ENCODE peak calls at places on chromosomes 16 and 17, in ten cellular contexts. G is neural progenitor cell, N is lung, T is astrocyte, U is fibroblast of lung, F is endodermal cell, W is mammary epithelial cell, X is testis, A is IMR-90, D is pancreas. V is an unnamed sample. For H3K9me3, the result is how much of the 10 kb centered on the place peaks cover.

GRCh38 chr17:76547183-76547641 is 7.4 kb downstream of the PRCD start:
- DNase-seq in D (peak), G (peak), U (peak), W (no peak), T (no peak), N (peak), A (peak), F (peak), X (peak), V (peak)

GRCh38 chr17:56867948-56868376 is 34.0 kb downstream of the DGKE start:
- DNase-seq in X (no peak), D (no peak), W (peak), G (no peak), A (peak), T (peak), N (no peak), U (no peak), F (no peak), V (no peak)

GRCh38 chr17:15930426-15930825 is 14.5 kb upstream of the ADORA2B start:
- DNase-seq in G (no peak), N (no peak), F (peak), D (no peak), T (no peak), X (no peak), W (no peak), U (no peak), A (no peak), V (no peak)

GRCh38 chr17:81099888-81100287 is 64.9 kb downstream of the BAIAP2 start:
- DNase-seq in N (no peak), U (no peak), F (no peak), D (no peak), W (no peak), X (no peak), T (no peak), G (no peak), A (no peak), V (no peak)

GRCh38 chr16:4350787-4351659 is at the start of gene PAM16:
- DNase-seq in G (peak), W (peak), U (peak), N (peak), X (peak), F (peak), T (peak), D (peak), A (peak), V (peak)

GRCh38 chr17:45414997-45415881 is 17.4 kb downstream of the ARHGAP27 start:
- DNase-seq in A (no peak), N (no peak), F (peak), U (no peak), T (no peak), X (no peak), W (no peak), G (no peak), D (no peak), V (peak)

GRCh38 chr17:36730095-36730808 is 128.9 kb downstream of the MRM1 start:
- DNase-seq in D (peak), T (no peak), U (no peak), W (no peak), X (no peak), G (no peak), A (no peak), F (no peak), N (no peak), V (no peak)

GRCh38 chr17:27456681-27457404 is 595 bp downstream of the KSR1 start:
- DNase-seq in F (peak), G (peak), A (no peak), W (no peak), U (no peak), X (peak), D (peak), T (no peak), N (no peak), V (peak)

GRCh38 chr16:69217433-69217832 is 30.5 kb downstream of the SNTB2 start:
- DNase-seq in N (no peak), W (peak), A (peak), F (no peak), X (no peak), T (peak), D (no peak), G (no peak), U (peak), V (no peak)

GRCh38 chr17:60142872-60143499 is 6.8 kb upstream of the CA4 start:
- DNase-seq in T (peak), W (peak), X (peak), N (peak), U (peak), G (peak), D (peak), F (peak), A (peak), V (peak)

GRCh38 chr17:36761203-36761945 is 160.0 kb downstream of the MRM1 start:
- DNase-seq in N (no peak), X (peak), D (no peak), F (no peak), G (peak), W (no peak), T (peak), A (no peak), U (no peak), V (no peak)

GRCh38 chr16:50234771-50235556 is 31.4 kb upstream of the ADCY7 start:
- DNase-seq in X (no peak), G (no peak), F (no peak), U (no peak), N (no peak), T (peak), A (peak), W (peak), D (no peak), V (no peak)

GRCh38 chr16:25570131-25570530 is 121.6 kb upstream of the HS3ST4 start:
- DNase-seq in F (no peak), W (peak), G (no peak), X (no peak), U (no peak), N (no peak), A (no peak), D (no peak), T (no peak), V (no peak)

GRCh38 chr17:75313941-75314550 is 24.8 kb upstream of the SLC25A19 start:
- DNase-seq in T (no peak), G (no peak), X (no peak), N (no peak), F (no peak), W (no peak), U (no peak), A (peak), D (no peak), V (no peak)

GRCh38 chr17:8466466-8466865 is 30.8 kb downstream of the NDEL1 start:
- DNase-seq in F (no peak), U (peak), A (peak), X (no peak), G (no peak), N (no peak), D (no peak), T (peak), W (no peak), V (no peak)

GRCh38 chr17:45147102-45147580 is 1.1 kb upstream of the HEXIM1 start:
- DNase-seq in G (peak), W (no peak), N (peak), F (no peak), T (peak), U (no peak), A (peak), D (peak), X (no peak), V (no peak)

GRCh38 chr16:83344014-83344413 is 463.8 kb upstream of the HSBP1 start:
- DNase-seq in A (peak), G (no peak), T (peak), X (no peak), F (no peak), D (no peak), U (peak), W (peak), N (no peak), V (no peak)

GRCh38 chr17:78707016-78707415 is 75.1 kb downstream of the CYTH1 start:
- DNase-seq in X (no peak), T (no peak), U (no peak), D (no peak), N (no peak), A (no peak), G (no peak), F (peak), W (peak), V (no peak)

GRCh38 chr16:49050607-49051006 is 231.0 kb downstream of the CBLN1 start:
- DNase-seq in U (no peak), T (no peak), A (no peak), W (no peak), X (peak), F (no peak), D (no peak), N (no peak), G (no peak), V (no peak)

GRCh38 chr17:47852113-47852949 is 1.4 kb upstream of the SP6 start:
- DNase-seq in X (no peak), D (no peak), W (no peak), T (no peak), U (no peak), G (no peak), F (no peak), N (no peak), A (no peak), V (no peak)

GRCh38 chr16:15057755-15058417 is 2.0 kb upstream of the NTAN1 start:
- DNase-seq in W (no peak), T (no peak), D (no peak), X (no peak), N (no peak), A (no peak), G (no peak), U (no peak), F (no peak), V (no peak)

GRCh38 chr16:78060787-78061186 is 38.4 kb downstream of the CLEC3A start:
- DNase-seq in G (no peak), A (no peak), N (no peak), W (no peak), U (no peak), F (no peak), T (no peak), D (no peak), X (no peak), V (no peak)

GRCh38 chr16:35573407-35573806 is 2114.0 kb downstream of the TP53TG3F start:
- DNase-seq in T (no peak), A (no peak), D (no peak), N (no peak), F (no peak), G (no peak), U (no peak), X (no peak), W (no peak), V (no peak)
- H3K9me3 ChIP-seq in T (under half), A (under half), D (under half), N (under half), F (half or more), G (under half), U (under half), X (under half), W (under half), V (under half)

DNA sequence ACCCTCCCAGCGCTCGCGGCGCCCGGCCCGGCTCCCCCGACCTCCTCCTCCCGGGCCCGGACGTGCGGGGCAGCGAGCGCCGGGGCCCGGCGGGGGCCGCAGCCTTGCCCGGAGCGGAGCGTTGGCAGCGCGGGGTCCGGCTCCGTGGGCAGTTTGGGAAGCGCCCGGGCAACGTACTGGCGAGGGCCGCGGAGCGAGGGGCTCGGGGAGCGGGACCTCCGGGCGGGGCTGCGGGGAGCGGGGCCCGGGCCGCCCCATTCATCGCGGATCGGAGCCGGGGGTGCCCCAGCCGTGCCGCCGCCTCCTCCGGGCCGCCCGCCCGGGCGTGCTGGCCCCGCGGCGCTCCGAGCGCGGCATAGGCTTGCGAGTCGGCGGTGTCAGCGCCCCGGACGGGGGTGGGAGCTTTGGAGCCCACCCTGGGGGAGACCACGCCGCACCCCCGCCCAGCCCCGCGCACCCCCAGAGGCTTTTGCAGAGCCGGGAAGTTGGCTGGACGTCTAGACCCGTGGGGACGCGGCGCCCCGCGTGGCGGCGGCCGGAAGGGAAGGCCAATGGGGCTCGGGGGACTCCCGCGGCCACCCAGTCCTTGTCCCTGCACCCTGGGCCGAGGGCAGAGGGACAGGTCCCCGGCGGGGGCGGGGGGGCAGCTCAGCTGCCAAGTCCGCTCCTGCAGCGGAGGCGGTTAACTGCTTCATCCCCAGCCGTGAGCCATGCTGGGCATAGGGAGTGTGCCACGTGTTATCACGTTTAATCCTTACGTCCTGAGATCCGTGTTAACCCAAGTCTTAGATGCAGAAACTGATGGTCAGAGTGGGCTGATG is 852 bp downstream of the ZNF469 start:
- DNase-seq in D (no peak), A (peak), U (peak), T (peak), G (peak), X (peak), W (no peak), F (peak), N (no peak), V (no peak)
- H3K4me3 ChIP-seq in D (peak), A (peak), U (peak), T (peak), G (peak), X (peak), W (peak), F (no peak), N (no peak), V (no peak)

GRCh38 chr17:63436523-63437110 is 9.5 kb downstream of the CYB561 start:
- DNase-seq in W (no peak), D (peak), F (peak), A (no peak), U (peak), G (no peak), X (peak), N (no peak), T (no peak), V (peak)
- TF ChIP-seq CTCF in W (no peak), D (no peak), F (peak), A (no peak), U (peak), G (peak), X (no peak), N (no peak), T (no peak), V (no peak)

DNA sequence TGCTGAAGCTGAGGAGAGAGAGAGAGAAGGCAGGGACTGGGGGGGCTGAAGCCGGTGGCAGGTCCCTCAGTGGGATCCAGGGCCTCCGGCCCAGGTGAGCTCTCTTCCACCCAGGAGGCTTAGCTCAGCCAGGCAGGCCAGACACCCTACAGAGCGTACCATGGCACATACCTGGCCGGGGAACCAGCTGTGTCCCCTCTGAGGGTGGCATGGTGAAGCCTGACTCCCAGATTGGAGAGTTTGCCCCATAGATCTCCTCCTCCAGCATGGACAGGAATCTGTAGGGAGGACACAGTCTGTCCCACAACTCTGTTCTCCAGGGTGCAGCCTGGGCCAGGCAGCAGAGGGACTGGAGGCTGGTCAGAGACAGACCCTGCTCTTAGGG is 3.0 kb downstream of the KAT2A start:
- DNase-seq in T (no peak), U (no peak), W (no peak), F (no peak), D (no peak), G (no peak), N (no peak), X (no peak), A (no peak), V (no peak)
- H3K9me3 ChIP-seq in T (under half), U (under half), W (under half), F (under half), D (under half), G (under half), N (under half), X (under half), A (under half), V (under half)

V was measured in thyroid gland.